ENCODE peak calls at places on chromosomes 6 and 20, in eight cellular contexts. One of them, this sample, is unnamed.

GRCh38 chr20:35991142-35991771 is 22.9 kb downstream of the CNBD2 start:
- DNase-seq in SK-N-DZ: peak; percentile 54
- DNase-seq in stimulated activated CD4-positive, alpha-beta T cell treated with anti-CD3 and anti-CD28 coated beads, Interleukin-4, amount 100 ng/mL, for 1 hour: peak; percentile 4
- DNase-seq in left ventricle myocardium inferior: no peak
- DNase-seq in T-helper 2 cell treated with Interferon-gamma antibody and Interleukin-4, amounts not matched to agents 5 μg/mL and 100 μg/mL, for 36 hours: no peak
- DNase-seq in NCI-H1694 treated with DMSO at 0.1 percent for 48 hours: peak; percentile 59
- DNase-seq in CD8-positive, alpha-beta memory T cell: no peak
- DNase-seq in posterior cingulate gyrus: no peak
- DNase-seq in this sample: no peak

GRCh38 chr20:63421913-63422312 is 50.5 kb downstream of the KCNQ2 start:
- DNase-seq in posterior cingulate gyrus: no peak
- DNase-seq in left ventricle myocardium inferior: no peak
- DNase-seq in NCI-H1694 treated with DMSO at 0.1 percent for 48 hours: no peak
- DNase-seq in CD8-positive, alpha-beta memory T cell: no peak
- DNase-seq in T-helper 2 cell treated with Interferon-gamma antibody and Interleukin-4, amounts not matched to agents 5 μg/mL and 100 μg/mL, for 36 hours: no peak
- DNase-seq in stimulated activated CD4-positive, alpha-beta T cell treated with anti-CD3 and anti-CD28 coated beads, Interleukin-4, amount 100 ng/mL, for 1 hour: no peak
- DNase-seq in SK-N-DZ: no peak
- DNase-seq in this sample: no peak

GRCh38 chr6:83119742-83120300 is 52.4 kb downstream of the DOP1A start:
- DNase-seq in stimulated activated CD4-positive, alpha-beta T cell treated with anti-CD3 and anti-CD28 coated beads, Interleukin-4, amount 100 ng/mL, for 1 hour: no peak
- DNase-seq in posterior cingulate gyrus: no peak
- DNase-seq in CD8-positive, alpha-beta memory T cell: no peak
- DNase-seq in left ventricle myocardium inferior: no peak
- DNase-seq in NCI-H1694 treated with DMSO at 0.1 percent for 48 hours: no peak
- DNase-seq in SK-N-DZ: no peak
- DNase-seq in T-helper 2 cell treated with Interferon-gamma antibody and Interleukin-4, amounts not matched to agents 5 μg/mL and 100 μg/mL, for 36 hours: no peak
- DNase-seq in this sample: no peak

GRCh38 chr6:28258877-28259777 is at the start of gene NKAPL:
- DNase-seq in CD8-positive, alpha-beta memory T cell: peak; percentile 60
- DNase-seq in NCI-H1694 treated with DMSO at 0.1 percent for 48 hours: no peak
- DNase-seq in T-helper 2 cell treated with Interferon-gamma antibody and Interleukin-4, amounts not matched to agents 5 μg/mL and 100 μg/mL, for 36 hours: peak; percentile 45
- DNase-seq in posterior cingulate gyrus: peak; percentile 66
- DNase-seq in stimulated activated CD4-positive, alpha-beta T cell treated with anti-CD3 and anti-CD28 coated beads, Interleukin-4, amount 100 ng/mL, for 1 hour: peak; percentile 70
- DNase-seq in left ventricle myocardium inferior: peak; percentile 88
- DNase-seq in SK-N-DZ: no peak
- DNase-seq in this sample: peak; percentile 73

GRCh38 chr6:111606620-111607115 is 990 bp upstream of the TRAF3IP2 start:
- DNase-seq in CD8-positive, alpha-beta memory T cell: no peak
- DNase-seq in NCI-H1694 treated with DMSO at 0.1 percent for 48 hours: no peak
- DNase-seq in left ventricle myocardium inferior: no peak
- DNase-seq in SK-N-DZ: no peak
- DNase-seq in posterior cingulate gyrus: no peak
- DNase-seq in T-helper 2 cell treated with Interferon-gamma antibody and Interleukin-4, amounts not matched to agents 5 μg/mL and 100 μg/mL, for 36 hours: no peak
- DNase-seq in stimulated activated CD4-positive, alpha-beta T cell treated with anti-CD3 and anti-CD28 coated beads, Interleukin-4, amount 100 ng/mL, for 1 hour: no peak
- DNase-seq in this sample: no peak

GRCh38 chr6:73028893-73029450 is 196.3 kb downstream of the KHDC1L start:
- DNase-seq in SK-N-DZ: no peak
- DNase-seq in posterior cingulate gyrus: no peak
- DNase-seq in left ventricle myocardium inferior: no peak
- DNase-seq in NCI-H1694 treated with DMSO at 0.1 percent for 48 hours: no peak
- DNase-seq in CD8-positive, alpha-beta memory T cell: no peak
- DNase-seq in stimulated activated CD4-positive, alpha-beta T cell treated with anti-CD3 and anti-CD28 coated beads, Interleukin-4, amount 100 ng/mL, for 1 hour: no peak
- DNase-seq in T-helper 2 cell treated with Interferon-gamma antibody and Interleukin-4, amounts not matched to agents 5 μg/mL and 100 μg/mL, for 36 hours: no peak
- DNase-seq in this sample: no peak

GRCh38 chr6:154039231-154039842 is at the start of gene OPRM1:
- DNase-seq in SK-N-DZ: peak; percentile 7
- DNase-seq in posterior cingulate gyrus: peak; percentile 34
- DNase-seq in NCI-H1694 treated with DMSO at 0.1 percent for 48 hours: no peak
- DNase-seq in left ventricle myocardium inferior: peak; percentile 16
- DNase-seq in stimulated activated CD4-positive, alpha-beta T cell treated with anti-CD3 and anti-CD28 coated beads, Interleukin-4, amount 100 ng/mL, for 1 hour: peak; percentile 47
- DNase-seq in T-helper 2 cell treated with Interferon-gamma antibody and Interleukin-4, amounts not matched to agents 5 μg/mL and 100 μg/mL, for 36 hours: peak; percentile 5
- DNase-seq in CD8-positive, alpha-beta memory T cell: no peak
- DNase-seq in this sample: peak; percentile 79

GRCh38 chr6:13338038-13338437 is 9.7 kb upstream of the TBC1D7 start:
- DNase-seq in CD8-positive, alpha-beta memory T cell: no peak
- DNase-seq in posterior cingulate gyrus: no peak
- DNase-seq in stimulated activated CD4-positive, alpha-beta T cell treated with anti-CD3 and anti-CD28 coated beads, Interleukin-4, amount 100 ng/mL, for 1 hour: no peak
- DNase-seq in T-helper 2 cell treated with Interferon-gamma antibody and Interleukin-4, amounts not matched to agents 5 μg/mL and 100 μg/mL, for 36 hours: no peak
- DNase-seq in left ventricle myocardium inferior: no peak
- DNase-seq in NCI-H1694 treated with DMSO at 0.1 percent for 48 hours: no peak
- DNase-seq in SK-N-DZ: no peak
- DNase-seq in this sample: no peak

GRCh38 chr6:111911428-111911827 is 38.2 kb upstream of the FYN start:
- DNase-seq in SK-N-DZ: no peak
- DNase-seq in posterior cingulate gyrus: no peak
- DNase-seq in left ventricle myocardium inferior: no peak
- DNase-seq in NCI-H1694 treated with DMSO at 0.1 percent for 48 hours: no peak
- DNase-seq in stimulated activated CD4-positive, alpha-beta T cell treated with anti-CD3 and anti-CD28 coated beads, Interleukin-4, amount 100 ng/mL, for 1 hour: no peak
- DNase-seq in CD8-positive, alpha-beta memory T cell: no peak
- DNase-seq in T-helper 2 cell treated with Interferon-gamma antibody and Interleukin-4, amounts not matched to agents 5 μg/mL and 100 μg/mL, for 36 hours: no peak
- DNase-seq in this sample: no peak

GRCh38 chr20:61253264-61253639 is 1.2 kb downstream of the CDH4 start:
- DNase-seq in posterior cingulate gyrus: no peak
- DNase-seq in left ventricle myocardium inferior: no peak
- DNase-seq in NCI-H1694 treated with DMSO at 0.1 percent for 48 hours: no peak
- DNase-seq in CD8-positive, alpha-beta memory T cell: no peak
- DNase-seq in stimulated activated CD4-positive, alpha-beta T cell treated with anti-CD3 and anti-CD28 coated beads, Interleukin-4, amount 100 ng/mL, for 1 hour: no peak
- DNase-seq in SK-N-DZ: no peak
- DNase-seq in T-helper 2 cell treated with Interferon-gamma antibody and Interleukin-4, amounts not matched to agents 5 μg/mL and 100 μg/mL, for 36 hours: no peak
- DNase-seq in this sample: no peak

GRCh38 chr6:106085687-106085983 is 501 bp upstream of the PRDM1 start:
- DNase-seq in stimulated activated CD4-positive, alpha-beta T cell treated with anti-CD3 and anti-CD28 coated beads, Interleukin-4, amount 100 ng/mL, for 1 hour: no peak
- DNase-seq in CD8-positive, alpha-beta memory T cell: no peak
- DNase-seq in NCI-H1694 treated with DMSO at 0.1 percent for 48 hours: no peak
- DNase-seq in posterior cingulate gyrus: no peak
- DNase-seq in left ventricle myocardium inferior: no peak
- DNase-seq in SK-N-DZ: no peak
- DNase-seq in T-helper 2 cell treated with Interferon-gamma antibody and Interleukin-4, amounts not matched to agents 5 μg/mL and 100 μg/mL, for 36 hours: no peak
- DNase-seq in this sample: no peak

GRCh38 chr20:63290136-63290676 is 2.8 kb upstream of the COL20A1 start:
- DNase-seq in posterior cingulate gyrus: no peak
- DNase-seq in CD8-positive, alpha-beta memory T cell: no peak
- DNase-seq in NCI-H1694 treated with DMSO at 0.1 percent for 48 hours: no peak
- DNase-seq in T-helper 2 cell treated with Interferon-gamma antibody and Interleukin-4, amounts not matched to agents 5 μg/mL and 100 μg/mL, for 36 hours: no peak
- DNase-seq in stimulated activated CD4-positive, alpha-beta T cell treated with anti-CD3 and anti-CD28 coated beads, Interleukin-4, amount 100 ng/mL, for 1 hour: no peak
- DNase-seq in left ventricle myocardium inferior: no peak
- DNase-seq in SK-N-DZ: no peak
- DNase-seq in this sample: no peak

GRCh38 chr6:134169881-134170486 is 117.6 kb upstream of the SLC2A12 start:
- DNase-seq in posterior cingulate gyrus: no peak
- DNase-seq in CD8-positive, alpha-beta memory T cell: no peak
- DNase-seq in NCI-H1694 treated with DMSO at 0.1 percent for 48 hours: no peak
- DNase-seq in T-helper 2 cell treated with Interferon-gamma antibody and Interleukin-4, amounts not matched to agents 5 μg/mL and 100 μg/mL, for 36 hours: no peak
- DNase-seq in stimulated activated CD4-positive, alpha-beta T cell treated with anti-CD3 and anti-CD28 coated beads, Interleukin-4, amount 100 ng/mL, for 1 hour: no peak
- DNase-seq in left ventricle myocardium inferior: no peak
- DNase-seq in SK-N-DZ: no peak
- DNase-seq in this sample: no peak

This sample was measured in G401.